ENCODE peak calls at places on chromosomes 5 and 9, in five cellular contexts. S is AG09319, P is heart right ventricle, T is HFF-Myc, V is lower lobe of right lung. E is an unnamed sample.

GRCh38 chr9:35798658-35799366 is 7.4 kb downstream of the NPR2 start:
- DNase-seq in S (no peak), P (no peak), T (no peak), V (no peak), E (no peak)

GRCh38 chr5:148685520-148686134 is 31.3 kb upstream of the HTR4 start:
- DNase-seq in S (no peak), P (no peak), T (no peak), V (no peak), E (no peak)

GRCh38 chr5:137589185-137589584 is 90.1 kb upstream of the SPOCK1 start:
- DNase-seq in S (no peak), P (no peak), T (no peak), V (no peak), E (no peak)

GRCh38 chr5:531101-531748 is 7.0 kb upstream of the SLC9A3 start:
- DNase-seq in S (no peak), P (peak; percentile 6), T (no peak), V (peak; percentile 44), E (no peak)

GRCh38 chr5:31122998-31123950 is 70.2 kb upstream of the CDH6 start:
- DNase-seq in S (peak; percentile 71), P (no peak), T (no peak), V (no peak), E (no peak)

GRCh38 chr9:79686381-79687130 is 114.8 kb downstream of the TLE4 start:
- DNase-seq in S (peak; percentile 76), P (no peak), T (peak; percentile 67), V (no peak), E (no peak)

GRCh38 chr5:168125445-168126199 is 165.8 kb upstream of the WWC1 start:
- DNase-seq in S (no peak), P (no peak), T (no peak), V (no peak), E (no peak)

GRCh38 chr5:139105621-139106071 is 92.5 kb downstream of the SIL1 start:
- DNase-seq in S (no peak), P (no peak), T (no peak), V (no peak), E (no peak)

GRCh38 chr5:128765448-128766061 is 199.7 kb upstream of the SLC27A6 start:
- DNase-seq in S (no peak), P (no peak), T (no peak), V (no peak), E (no peak)

GRCh38 chr9:36148652-36149051 is 12.1 kb downstream of the GLIPR2 start:
- DNase-seq in S (peak; percentile 90), P (peak; percentile 92), T (peak; percentile 91), V (peak; percentile 92), E (no peak)

GRCh38 chr5:141040093-141040762 is 10.9 kb upstream of the PCDHB1 start:
- DNase-seq in S (no peak), P (peak; percentile 18), T (no peak), V (peak; percentile 65), E (no peak)
- TF ChIP-seq CTCF in S (no peak), P (no peak), T (no peak), V (peak; percentile 39), E (no peak)

DNA sequence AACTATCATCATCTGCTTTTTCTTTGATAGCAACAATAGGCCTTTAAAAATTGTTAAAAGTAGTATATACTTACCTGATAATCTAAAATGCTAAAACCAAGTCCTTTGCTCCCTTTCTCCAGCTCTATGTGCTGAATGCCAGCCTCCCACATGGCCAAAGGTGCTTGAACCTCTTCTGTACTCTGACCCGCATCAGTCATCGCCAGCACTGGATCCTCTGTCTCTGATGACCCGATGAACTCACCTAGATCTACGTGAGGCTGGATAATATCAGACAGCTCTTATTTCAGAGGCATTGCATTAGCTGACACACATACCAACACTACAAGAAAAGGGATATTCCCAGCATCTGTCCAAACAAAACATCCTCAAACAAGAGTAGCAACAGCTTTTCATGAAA is 89.5 kb downstream of the MPDZ start:
- DNase-seq in S (no peak), P (no peak), T (no peak), V (no peak), E (no peak)
- TF ChIP-seq CTCF in S (no peak), P (no peak), T (no peak), V (no peak), E (no peak)

GRCh38 chr9:15361737-15362136 is 54.7 kb upstream of the TTC39B start:
- DNase-seq in S (no peak), P (no peak), T (no peak), V (no peak), E (no peak)

GRCh38 chr9:15353892-15354291 is 46.9 kb upstream of the TTC39B start:
- DNase-seq in S (no peak), P (no peak), T (no peak), V (no peak), E (no peak)

GRCh38 chr9:15354713-15355112 is 47.7 kb upstream of the TTC39B start:
- DNase-seq in S (no peak), P (no peak), T (no peak), V (no peak), E (no peak)

GRCh38 chr9:15355669-15356068 is 48.7 kb upstream of the TTC39B start:
- DNase-seq in S (no peak), P (no peak), T (no peak), V (no peak), E (no peak)

GRCh38 chr9:15357050-15357653 is 50.1 kb upstream of the TTC39B start:
- DNase-seq in S (no peak), P (no peak), T (no peak), V (peak; percentile 61), E (no peak)
- TF ChIP-seq CTCF in S (no peak), P (no peak), T (no peak), V (no peak), E (no peak)

GRCh38 chr5:178284095-178284675 is 51.6 kb upstream of the PHYKPL start:
- DNase-seq in S (no peak), P (no peak), T (peak; percentile 5), V (no peak), E (no peak)
- TF ChIP-seq CTCF in S (peak; percentile 31), P (no peak), T (peak; percentile 68), V (peak; percentile 52), E (no peak)

GRCh38 chr5:134784946-134785620 is 26.5 kb downstream of the DDX46 start:
- DNase-seq in S (peak; percentile 29), P (no peak), T (no peak), V (no peak), E (no peak)

GRCh38 chr5:134787692-134788091 is 29.1 kb downstream of the DDX46 start:
- DNase-seq in S (no peak), P (no peak), T (no peak), V (no peak), E (no peak)

GRCh38 chr5:134784241-134784920 is 25.8 kb downstream of the DDX46 start:
- DNase-seq in S (no peak), P (no peak), T (no peak), V (no peak), E (no peak)
- TF ChIP-seq CTCF in S (peak; percentile 25), P (no peak), T (no peak), V (no peak), E (no peak)

GRCh38 chr9:109986423-109987055 is 206.5 kb downstream of the PALM2AKAP2 start:
- DNase-seq in S (peak; percentile 80), P (no peak), T (peak; percentile 35), V (no peak), E (no peak)
- TF ChIP-seq CTCF in S (no peak), P (no peak), T (no peak), V (no peak), E (no peak)

GRCh38 chr5:55994998-55995914 is 493 bp upstream of the IL6ST start:
- DNase-seq in S (peak; percentile 97), P (peak; percentile 98), T (peak; percentile 89), V (peak; percentile 97), E (peak; percentile 95)
- TF ChIP-seq CTCF in S (no peak), P (peak; percentile 22), T (no peak), V (peak; percentile 30), E (no peak)

GRCh38 chr5:10797246-10797645 is 36.2 kb upstream of the DAP start:
- DNase-seq in S (no peak), P (no peak), T (no peak), V (no peak), E (no peak)

GRCh38 chr5:10789021-10789420 is 28.0 kb upstream of the DAP start:
- DNase-seq in S (peak; percentile 86), P (no peak), T (peak; percentile 32), V (no peak), E (no peak)

GRCh38 chr5:10789726-10790125 is 28.7 kb upstream of the DAP start:
- DNase-seq in S (no peak), P (no peak), T (no peak), V (no peak), E (no peak)

GRCh38 chr5:10792336-10792735 is 31.3 kb upstream of the DAP start:
- DNase-seq in S (no peak), P (no peak), T (no peak), V (no peak), E (no peak)

GRCh38 chr5:10793785-10794184 is 32.8 kb upstream of the DAP start:
- DNase-seq in S (no peak), P (no peak), T (no peak), V (no peak), E (no peak)
- TF ChIP-seq CTCF in S (peak; percentile 18), P (no peak), T (peak; percentile 33), V (no peak), E (no peak)

DNA sequence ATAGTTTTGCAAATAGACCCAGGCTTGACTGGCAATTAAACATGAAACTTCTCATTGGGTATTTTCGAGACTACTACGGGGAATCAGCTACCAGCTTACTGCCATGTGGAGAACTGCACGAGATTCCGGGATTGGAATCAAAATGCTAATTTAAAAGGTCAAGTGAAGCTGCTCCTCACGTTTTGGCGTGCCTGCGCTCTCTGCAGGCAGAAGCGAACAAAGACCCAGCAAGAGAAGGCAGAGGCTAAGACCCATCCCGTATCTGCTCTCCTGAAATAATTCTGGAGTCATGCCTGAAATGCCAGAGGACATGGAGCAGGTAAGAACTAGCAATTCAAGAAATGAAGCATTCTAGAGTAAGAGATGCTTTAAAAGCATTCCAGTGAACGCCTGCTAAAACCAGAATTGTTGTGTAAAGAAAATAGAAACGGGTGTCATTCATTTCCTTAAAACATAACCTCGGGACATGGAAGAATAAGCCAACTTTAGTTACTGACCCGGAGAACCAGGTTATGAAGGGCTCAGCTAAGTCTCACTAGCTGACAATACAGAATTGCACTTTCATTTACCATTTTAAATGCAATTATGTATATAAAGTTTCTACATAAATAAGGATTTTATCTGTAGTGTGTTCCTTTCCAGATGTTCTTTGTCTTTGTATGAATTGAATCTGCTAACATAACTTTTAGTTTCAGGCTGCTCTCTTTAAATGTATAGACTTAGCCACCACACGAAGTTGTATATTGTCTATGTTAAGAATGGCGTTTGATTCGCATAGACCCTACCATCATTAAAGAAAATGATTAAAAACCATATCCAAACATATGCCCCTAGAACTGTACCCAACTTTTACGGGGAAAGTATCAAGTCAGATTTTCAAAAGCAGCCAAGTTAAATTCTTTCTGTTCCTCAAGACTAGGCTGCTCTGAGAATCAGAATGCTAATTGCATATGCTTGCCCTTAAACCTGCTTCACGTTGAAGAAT is 2.0 kb upstream of the MAT2B start:
- DNase-seq in S (peak; percentile 75), P (peak; percentile 50), T (peak; percentile 88), V (peak; percentile 63), E (no peak)
- TF ChIP-seq CTCF in S (peak; percentile 65), P (peak; percentile 5), T (peak; percentile 43), V (peak; percentile 44), E (no peak)

GRCh38 chr5:79133121-79133656 is 21.6 kb downstream of the BHMT start:
- DNase-seq in S (no peak), P (no peak), T (peak; percentile 31), V (no peak), E (no peak)
- TF ChIP-seq CTCF in S (peak; percentile 28), P (no peak), T (no peak), V (peak; percentile 27), E (peak; percentile 60)

E was measured in activated B cell treated with CpG ODN at 0.5 μM for 24 hours.